ENCODE peak calls at places on chromosomes 4 and X, in four cellular contexts. One of them, this sample, is unnamed.

GRCh38 chrX:129980540-129981206 is 1.8 kb upstream of the BCORL1 start:
- DNase-seq in fibroblast of lung: peak
- DNase-seq in upper lobe of right lung: peak
- DNase-seq in suprapubic skin: no peak
- DNase-seq in this sample: peak

GRCh38 chr4:152255437-152255836 is 280.5 kb downstream of the FBXW7 start:
- DNase-seq in upper lobe of right lung: no peak
- DNase-seq in suprapubic skin: no peak
- DNase-seq in fibroblast of lung: peak
- DNase-seq in this sample: no peak

GRCh38 chr4:6777636-6778281 is 4.8 kb upstream of the KIAA0232 start:
- DNase-seq in fibroblast of lung: no peak
- DNase-seq in suprapubic skin: no peak
- DNase-seq in upper lobe of right lung: no peak
- DNase-seq in this sample: no peak

GRCh38 chr4:110344165-110344564 is 131.8 kb upstream of the ENPEP start:
- DNase-seq in fibroblast of lung: no peak
- DNase-seq in upper lobe of right lung: no peak
- DNase-seq in suprapubic skin: no peak
- DNase-seq in this sample: peak

GRCh38 chrX:29531336-29531735 is 684.0 kb upstream of the MAGEB2 start:
- DNase-seq in fibroblast of lung: no peak
- DNase-seq in suprapubic skin: no peak
- DNase-seq in upper lobe of right lung: no peak
- DNase-seq in this sample: no peak

GRCh38 chrX:126820700-126821420 is 1.3 kb downstream of the PRR32 start:
- DNase-seq in suprapubic skin: no peak
- DNase-seq in fibroblast of lung: no peak
- DNase-seq in upper lobe of right lung: no peak
- DNase-seq in this sample: no peak

GRCh38 chr4:95050980-95051688 is 293.4 kb downstream of the BMPR1B start:
- DNase-seq in suprapubic skin: no peak
- DNase-seq in fibroblast of lung: peak
- DNase-seq in upper lobe of right lung: no peak
- DNase-seq in this sample: no peak

GRCh38 chr4:118939169-118939779 is 50.6 kb downstream of the SYNPO2 start:
- DNase-seq in fibroblast of lung: no peak
- DNase-seq in suprapubic skin: no peak
- DNase-seq in upper lobe of right lung: no peak
- DNase-seq in this sample: no peak

GRCh38 chrX:47179221-47179927 is 14.3 kb upstream of the UBA1 start:
- DNase-seq in suprapubic skin: no peak
- DNase-seq in upper lobe of right lung: no peak
- DNase-seq in fibroblast of lung: peak
- DNase-seq in this sample: no peak

GRCh38 chrX:16077811-16078210 is 45.6 kb upstream of the GRPR start:
- DNase-seq in upper lobe of right lung: no peak
- DNase-seq in fibroblast of lung: no peak
- DNase-seq in suprapubic skin: no peak
- DNase-seq in this sample: no peak

GRCh38 chrX:8305336-8305735 is 134.3 kb upstream of the VCX2 start:
- DNase-seq in fibroblast of lung: peak
- DNase-seq in upper lobe of right lung: no peak
- DNase-seq in suprapubic skin: no peak
- DNase-seq in this sample: no peak

GRCh38 chr4:176868676-176869075 is 76.0 kb upstream of the VEGFC start:
- DNase-seq in upper lobe of right lung: no peak
- DNase-seq in fibroblast of lung: no peak
- DNase-seq in suprapubic skin: no peak
- DNase-seq in this sample: no peak

GRCh38 chrX:118603981-118604380 is 108.4 kb downstream of the DOCK11 start:
- DNase-seq in upper lobe of right lung: no peak
- DNase-seq in suprapubic skin: no peak
- DNase-seq in fibroblast of lung: peak
- DNase-seq in this sample: peak

DNA sequence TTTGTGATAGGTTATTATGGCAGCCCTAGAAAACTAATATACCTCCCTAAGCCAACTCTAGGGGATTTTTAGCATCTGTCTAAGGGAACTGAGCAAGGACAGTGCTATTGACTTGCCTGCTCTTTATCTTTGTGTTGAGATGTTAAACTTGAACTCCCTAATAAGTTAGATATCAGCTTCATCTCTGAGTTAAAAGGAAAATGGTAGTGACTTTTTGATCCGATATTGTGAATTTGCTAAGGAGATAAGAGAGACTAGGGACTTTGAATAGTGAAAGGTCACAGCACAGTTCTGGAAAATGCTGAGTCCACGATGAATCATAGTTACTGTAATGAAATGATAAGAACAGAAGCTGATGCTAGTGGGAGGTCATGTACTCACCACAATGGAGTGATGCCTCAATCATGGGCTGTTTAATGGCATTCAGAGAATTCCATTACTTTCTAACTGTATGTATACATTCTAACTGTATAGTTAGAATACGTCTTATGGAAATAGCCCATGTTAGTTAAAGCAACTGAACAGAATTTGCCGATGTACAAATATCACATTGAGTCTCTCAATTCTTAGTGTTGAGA is 147.2 kb downstream of the GLRA3 start:
- DNase-seq in fibroblast of lung: peak
- DNase-seq in upper lobe of right lung: no peak
- DNase-seq in suprapubic skin: no peak
- DNase-seq in this sample: peak
- H3K27ac ChIP-seq in fibroblast of lung: no peak
- H3K27ac ChIP-seq in upper lobe of right lung: no peak
- H3K27ac ChIP-seq in suprapubic skin: no peak
- H3K27ac ChIP-seq in this sample: peak

DNA sequence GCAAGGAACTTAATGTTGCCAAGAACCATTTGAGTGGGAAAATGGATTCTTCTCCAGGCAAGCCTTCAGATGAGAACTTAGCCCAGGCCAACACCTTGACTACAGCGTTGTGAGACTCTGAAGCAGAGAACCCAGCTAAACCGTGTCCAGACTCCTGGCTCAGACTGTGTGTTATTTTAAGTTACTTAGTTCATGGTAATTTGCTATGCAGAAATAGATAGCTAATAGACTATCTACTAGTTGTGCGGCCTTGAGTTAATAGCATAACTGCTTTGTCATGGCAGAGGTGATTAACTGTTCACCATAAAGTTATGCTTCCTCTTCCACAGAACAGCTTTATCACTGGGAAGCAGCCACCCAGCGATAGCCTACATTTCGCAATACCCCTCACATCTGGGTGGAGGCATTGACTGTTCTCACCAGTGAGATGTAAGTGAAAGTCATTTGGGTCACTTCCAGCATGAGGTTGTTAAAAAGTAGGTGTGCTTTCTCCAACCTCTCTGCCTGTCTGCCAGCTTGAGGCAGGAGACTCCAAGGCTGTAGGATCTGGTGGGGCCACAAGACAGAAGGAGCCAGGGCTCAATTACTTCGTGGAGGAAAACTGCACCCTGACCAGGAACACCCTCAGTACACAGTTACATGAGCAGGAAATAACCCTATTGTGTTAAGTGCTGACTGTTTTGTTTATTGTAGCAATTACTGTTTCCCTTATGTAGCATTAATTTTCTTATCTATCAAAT is 94.2 kb downstream of the GPAT3 start:
- DNase-seq in fibroblast of lung: peak
- DNase-seq in suprapubic skin: no peak
- DNase-seq in upper lobe of right lung: no peak
- DNase-seq in this sample: peak
- H3K27ac ChIP-seq in fibroblast of lung: no peak
- H3K27ac ChIP-seq in suprapubic skin: no peak
- H3K27ac ChIP-seq in upper lobe of right lung: no peak
- H3K27ac ChIP-seq in this sample: peak

DNA sequence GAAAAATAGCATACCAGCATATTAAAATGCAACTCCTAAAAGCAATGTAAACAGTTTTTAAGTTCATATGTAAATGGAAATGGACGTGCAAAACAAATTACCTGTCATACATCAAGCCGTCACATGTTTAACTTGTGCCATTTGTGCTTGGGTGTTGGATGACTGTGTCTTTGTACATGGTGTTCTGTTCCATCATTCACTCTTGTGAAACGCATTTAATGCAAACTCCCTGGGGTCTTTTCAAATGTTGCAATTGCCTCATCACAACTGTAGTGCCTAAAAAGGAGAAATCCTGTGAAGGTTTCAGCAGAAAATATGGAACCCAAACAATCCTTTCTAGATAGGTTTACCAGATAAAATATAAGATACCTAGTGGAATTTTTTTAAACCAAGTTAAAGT is 52.4 kb downstream of the PHOX2B start:
- DNase-seq in suprapubic skin: no peak
- DNase-seq in upper lobe of right lung: no peak
- DNase-seq in fibroblast of lung: no peak
- DNase-seq in this sample: no peak
- H3K27ac ChIP-seq in suprapubic skin: no peak
- H3K27ac ChIP-seq in upper lobe of right lung: no peak
- H3K27ac ChIP-seq in fibroblast of lung: no peak
- H3K27ac ChIP-seq in this sample: no peak

GRCh38 chr4:168540865-168541607 is 44.2 kb downstream of the PALLD start:
- DNase-seq in fibroblast of lung: peak
- DNase-seq in suprapubic skin: no peak
- DNase-seq in upper lobe of right lung: no peak
- DNase-seq in this sample: no peak
- H3K27ac ChIP-seq in fibroblast of lung: no peak
- H3K27ac ChIP-seq in suprapubic skin: no peak
- H3K27ac ChIP-seq in upper lobe of right lung: no peak
- H3K27ac ChIP-seq in this sample: no peak

DNA sequence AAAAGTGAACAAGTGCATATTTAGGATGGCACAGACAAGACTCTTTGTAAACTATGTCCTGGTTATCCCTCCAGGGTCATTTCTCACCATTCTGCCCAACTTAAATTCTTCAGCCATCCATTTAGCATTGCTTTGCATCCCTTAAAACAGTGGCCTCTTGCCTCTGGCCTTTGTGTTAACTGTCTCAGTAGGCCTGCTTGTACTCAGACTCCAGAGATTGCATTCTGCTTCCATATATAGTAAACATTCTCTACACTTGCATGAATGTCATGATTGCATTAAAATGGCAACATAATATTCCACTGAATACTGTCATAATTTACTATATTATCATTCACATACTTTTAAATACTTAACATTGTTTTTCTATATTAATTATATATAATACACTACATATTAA is 43.2 kb downstream of the NR3C2 start:
- DNase-seq in upper lobe of right lung: no peak
- DNase-seq in suprapubic skin: no peak
- DNase-seq in fibroblast of lung: no peak
- DNase-seq in this sample: no peak
- H3K27ac ChIP-seq in upper lobe of right lung: no peak
- H3K27ac ChIP-seq in suprapubic skin: no peak
- H3K27ac ChIP-seq in fibroblast of lung: no peak
- H3K27ac ChIP-seq in this sample: no peak

This sample was measured in hepatocyte.